ENCODE peak calls at places on chromosomes 4 and X, in four cellular contexts. Y is ELF-1, P is amygdala, B is Daoy. D is an unnamed sample.

GRCh38 chr4:43835869-43836268 is 612.7 kb downstream of the KCTD8 start:
- DNase-seq in Y (no peak), P (no peak), B (no peak), D (no peak)

GRCh38 chr4:73715659-73716058 is 24.7 kb upstream of the CXCL8 start:
- DNase-seq in Y (no peak), P (no peak), B (no peak), D (no peak)

GRCh38 chr4:24583451-24584174 is 741 bp downstream of the DHX15 start:
- DNase-seq in Y (peak; percentile 61), P (no peak), B (peak; percentile 70), D (peak; percentile 50)

GRCh38 chrX:29792335-29792734 is 423.0 kb upstream of the MAGEB2 start:
- DNase-seq in Y (no peak), P (no peak), B (no peak), D (no peak)

GRCh38 chr4:65943076-65943475 is 272.8 kb upstream of the EPHA5 start:
- DNase-seq in Y (peak; percentile 53), P (no peak), B (peak; percentile 41), D (no peak)

GRCh38 chrX:45758319-45758718 is 557.6 kb upstream of the DIPK2B start:
- DNase-seq in Y (no peak), P (no peak), B (peak; percentile 82), D (no peak)

GRCh38 chrX:16112428-16112827 is 10.9 kb upstream of the GRPR start:
- DNase-seq in Y (no peak), P (no peak), B (no peak), D (no peak)

GRCh38 chr4:92099851-92100250 is 203.9 kb upstream of the GRID2 start:
- DNase-seq in Y (no peak), P (no peak), B (no peak), D (no peak)

GRCh38 chr4:65367306-65367705 is 303.0 kb downstream of the EPHA5 start:
- DNase-seq in Y (no peak), P (no peak), B (no peak), D (no peak)

GRCh38 chr4:1236103-1236641 is 12.8 kb downstream of the CTBP1 start:
- DNase-seq in Y (no peak), P (no peak), B (no peak), D (no peak)

GRCh38 chr4:36218121-36218520 is 26.2 kb downstream of the ARAP2 start:
- DNase-seq in Y (no peak), P (no peak), B (no peak), D (no peak)

GRCh38 chr4:127416092-127416491 is 216.7 kb upstream of the INTU start:
- DNase-seq in Y (no peak), P (no peak), B (no peak), D (peak; percentile 13)

GRCh38 chrX:149493567-149494562 is 11.2 kb downstream of the IDS start:
- DNase-seq in Y (peak; percentile 44), P (no peak), B (no peak), D (no peak)

GRCh38 chr4:20506827-20507226 is 193.4 kb upstream of the PACRGL start:
- DNase-seq in Y (no peak), P (no peak), B (peak; percentile 13), D (no peak)

GRCh38 chrX:133923548-133923947 is 61.8 kb downstream of the GPC3 start:
- DNase-seq in Y (peak; percentile 91), P (no peak), B (no peak), D (no peak)

GRCh38 chr4:148268835-148269234 is 173.4 kb downstream of the NR3C2 start:
- DNase-seq in Y (peak; percentile 15), P (no peak), B (no peak), D (no peak)

GRCh38 chr4:164293181-164293580 is 460.8 kb upstream of the SMIM31 start:
- DNase-seq in Y (no peak), P (no peak), B (peak; percentile 5), D (no peak)

GRCh38 chr4:128355301-128355700 is 67.7 kb upstream of the PGRMC2 start:
- DNase-seq in Y (peak; percentile 37), P (no peak), B (peak; percentile 19), D (no peak)

GRCh38 chr4:85565761-85566480 is 91.0 kb downstream of the ARHGAP24 start:
- DNase-seq in Y (no peak), P (no peak), B (no peak), D (no peak)

GRCh38 chrX:119870626-119871131 is 854 bp downstream of the RNF113A start:
- DNase-seq in Y (peak; percentile 54), P (no peak), B (peak; percentile 9), D (peak; percentile 21)

D was measured in psoas muscle.